ENCODE peak calls at places on chromosomes 13 and 19, in seven cellular contexts. R is lower lobe of right lung; F is thyroid gland; D is GM23248; O is tibial artery; Y is heart left ventricle; K is CD8-positive, alpha-beta memory T cell. M is an unnamed sample. For H3K9me3, the result is how much of the 10 kb centered on the place peaks cover.

GRCh38 chr19:3409346-3410064 is 43.1 kb downstream of the NFIC start:
- DNase-seq in R (peak), F (peak), D (peak), O (no peak), Y (peak), K (no peak), M (peak)

GRCh38 chr19:42421591-42422031 is 5.6 kb downstream of the LIPE start:
- DNase-seq in R (no peak), F (no peak), D (peak), O (no peak), Y (no peak), K (no peak), M (no peak)

GRCh38 chr19:46226438-46226973 is 3.0 kb upstream of the IGFL1 start:
- DNase-seq in R (no peak), F (no peak), D (no peak), O (no peak), Y (no peak), K (no peak), M (no peak)

GRCh38 chr13:71605744-71606143 is 261.3 kb downstream of the DACH1 start:
- DNase-seq in R (no peak), F (no peak), D (no peak), O (no peak), Y (no peak), K (no peak), M (no peak)

GRCh38 chr19:53877361-53877766 is 4.6 kb upstream of the PRKCG start:
- DNase-seq in R (no peak), F (no peak), D (peak), O (no peak), Y (no peak), K (peak), M (no peak)

GRCh38 chr19:55491546-55492360 is 3.5 kb downstream of the SSC5D start:
- DNase-seq in R (no peak), F (no peak), D (no peak), O (no peak), Y (no peak), K (no peak), M (no peak)

GRCh38 chr19:42528354-42529247 is at the start of gene CEACAM1:
- DNase-seq in R (peak), F (peak), D (peak), O (no peak), Y (peak), K (peak), M (peak)

GRCh38 chr19:1264801-1265610 is 4.1 kb upstream of the CIRBP start:
- DNase-seq in R (peak), F (peak), D (peak), O (peak), Y (peak), K (no peak), M (peak)

GRCh38 chr19:51114087-51114714 is 6.0 kb upstream of the CTU1 start:
- DNase-seq in R (no peak), F (no peak), D (no peak), O (no peak), Y (no peak), K (no peak), M (no peak)

GRCh38 chr13:99749627-99750026 is 221.9 kb downstream of the ZIC5 start:
- DNase-seq in R (no peak), F (no peak), D (no peak), O (no peak), Y (no peak), K (no peak), M (no peak)

GRCh38 chr13:109694972-109695371 is 91.4 kb downstream of the IRS2 start:
- DNase-seq in R (no peak), F (no peak), D (no peak), O (no peak), Y (no peak), K (no peak), M (no peak)

GRCh38 chr13:108195146-108195545 is 20.2 kb downstream of the LIG4 start:
- DNase-seq in R (no peak), F (no peak), D (peak), O (no peak), Y (no peak), K (no peak), M (no peak)

GRCh38 chr19:31220540-31220939 is 128.7 kb downstream of the TSHZ3 start:
- DNase-seq in R (no peak), F (peak), D (no peak), O (no peak), Y (no peak), K (peak), M (no peak)

GRCh38 chr13:37138169-37138568 is 32.7 kb upstream of the CSNK1A1L start:
- DNase-seq in R (no peak), F (no peak), D (peak), O (no peak), Y (no peak), K (no peak), M (no peak)

GRCh38 chr19:56258272-56258671 is 14.3 kb upstream of the EDDM13 start:
- DNase-seq in R (no peak), F (no peak), D (no peak), O (no peak), Y (no peak), K (no peak), M (no peak)

GRCh38 chr19:46390121-46390858 is 23.1 kb downstream of the CCDC8 start:
- DNase-seq in R (peak), F (no peak), D (no peak), O (no peak), Y (no peak), K (no peak), M (no peak)

GRCh38 chr13:73421310-73421912 is 362.6 kb downstream of the KLF5 start:
- DNase-seq in R (no peak), F (no peak), D (peak), O (no peak), Y (no peak), K (no peak), M (no peak)

GRCh38 chr13:102033719-102034446 is 368.0 kb downstream of the FGF14 start:
- DNase-seq in R (no peak), F (no peak), D (no peak), O (no peak), Y (no peak), K (no peak), M (no peak)

GRCh38 chr19:50889638-50890037 is 16.4 kb downstream of the KLK2 start:
- DNase-seq in R (no peak), F (no peak), D (no peak), O (no peak), Y (no peak), K (no peak), M (no peak)

GRCh38 chr19:33736787-33737186 is 59.9 kb upstream of the KCTD15 start:
- DNase-seq in R (no peak), F (no peak), D (no peak), O (no peak), Y (no peak), K (no peak), M (no peak)

GRCh38 chr19:31214086-31214485 is 135.2 kb downstream of the TSHZ3 start:
- DNase-seq in R (peak), F (peak), D (peak), O (peak), Y (peak), K (peak), M (peak)

GRCh38 chr19:2567580-2567979 is 91.7 kb downstream of the GADD45B start:
- DNase-seq in R (peak), F (no peak), D (peak), O (peak), Y (peak), K (no peak), M (peak)

GRCh38 chr19:2546128-2547032 is 70.5 kb downstream of the GADD45B start:
- DNase-seq in R (peak), F (peak), D (no peak), O (peak), Y (peak), K (no peak), M (peak)

DNA sequence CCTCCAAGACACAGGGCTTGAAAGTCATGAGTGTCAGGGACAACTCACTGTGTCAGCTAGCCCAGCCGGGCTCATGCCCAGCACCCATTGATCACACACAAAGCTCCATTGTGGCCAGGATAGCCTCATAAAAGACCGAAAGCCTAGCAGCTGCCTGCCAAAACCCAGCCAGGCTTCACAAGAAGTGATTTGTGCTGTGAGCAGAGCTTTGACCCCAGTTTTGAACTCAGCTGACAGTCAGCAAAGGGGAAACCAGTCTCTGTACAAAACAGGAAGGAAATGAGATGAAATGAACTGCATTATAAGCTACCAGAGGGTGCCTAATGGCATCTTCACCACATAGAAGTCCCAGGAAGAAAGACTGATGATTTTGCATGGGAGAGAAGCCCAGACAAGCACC is 2.9 kb upstream of the RUBCNL start:
- DNase-seq in R (peak), F (peak), D (no peak), O (no peak), Y (peak), K (no peak), M (no peak)
- H3K27ac ChIP-seq in R (peak), F (peak), D (no peak), O (no peak), Y (no peak), K (no peak), M (no peak)

GRCh38 chr19:52112624-52113023 is 17.1 kb upstream of the ZNF841 start:
- DNase-seq in R (no peak), F (no peak), D (no peak), O (no peak), Y (no peak), K (no peak), M (no peak)

GRCh38 chr19:52110780-52111179 is 15.2 kb upstream of the ZNF841 start:
- DNase-seq in R (no peak), F (no peak), D (no peak), O (no peak), Y (no peak), K (no peak), M (no peak)

GRCh38 chr19:52120286-52120685 is 19.5 kb downstream of the ZNF616 start:
- DNase-seq in R (no peak), F (no peak), D (no peak), O (no peak), Y (no peak), K (no peak), M (no peak)

GRCh38 chr19:52115526-52116053 is 20.0 kb upstream of the ZNF841 start:
- DNase-seq in R (no peak), F (no peak), D (no peak), O (no peak), Y (no peak), K (no peak), M (no peak)

DNA sequence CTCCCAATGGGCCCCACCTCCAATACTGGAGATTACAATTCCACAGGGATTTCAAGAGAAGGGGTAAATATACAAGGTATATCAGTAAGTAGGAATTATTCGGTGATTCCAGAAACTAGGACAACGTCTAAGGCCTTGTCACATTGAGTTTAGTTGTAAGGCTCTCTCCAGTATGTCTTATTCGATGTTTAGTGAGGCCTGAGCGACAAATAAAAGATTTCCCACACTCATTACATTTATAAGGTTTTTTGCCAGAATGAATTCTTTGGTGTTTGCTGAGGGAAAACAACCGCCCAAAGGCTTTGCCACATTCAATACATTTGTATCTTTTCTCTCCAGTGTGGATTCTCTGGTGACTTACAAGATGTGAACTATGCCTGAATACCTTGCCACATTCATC is 19.1 kb upstream of the ZNF841 start:
- DNase-seq in R (no peak), F (no peak), D (no peak), O (no peak), Y (no peak), K (no peak), M (no peak)
- H3K9me3 ChIP-seq in R (half or more), F (under half), D (under half), O (under half), Y (half or more), K (half or more), M (half or more)

GRCh38 chr13:29956771-29957170 is 106.4 kb upstream of the UBL3 start:
- DNase-seq in R (no peak), F (no peak), D (no peak), O (no peak), Y (no peak), K (no peak), M (no peak)

GRCh38 chr13:29952245-29952644 is 101.8 kb upstream of the UBL3 start:
- DNase-seq in R (no peak), F (no peak), D (no peak), O (no peak), Y (no peak), K (no peak), M (no peak)

GRCh38 chr13:29953542-29953941 is 103.1 kb upstream of the UBL3 start:
- DNase-seq in R (no peak), F (no peak), D (peak), O (no peak), Y (no peak), K (no peak), M (no peak)

GRCh38 chr13:29955137-29955650 is 104.8 kb upstream of the UBL3 start:
- DNase-seq in R (no peak), F (peak), D (no peak), O (no peak), Y (no peak), K (no peak), M (no peak)

GRCh38 chr13:29954082-29955043 is 103.9 kb upstream of the UBL3 start:
- DNase-seq in R (peak), F (peak), D (no peak), O (no peak), Y (no peak), K (peak), M (no peak)
- H3K4me3 ChIP-seq in R (no peak), F (no peak), D (no peak), O (no peak), Y (no peak), K (peak), M (no peak)

GRCh38 chr13:106497079-106497478 is 38.4 kb downstream of the EFNB2 start:
- DNase-seq in R (no peak), F (no peak), D (no peak), O (no peak), Y (no peak), K (no peak), M (no peak)

GRCh38 chr13:106499905-106500304 is 35.6 kb downstream of the EFNB2 start:
- DNase-seq in R (no peak), F (no peak), D (no peak), O (no peak), Y (no peak), K (no peak), M (no peak)

GRCh38 chr13:106499113-106499512 is 36.3 kb downstream of the EFNB2 start:
- DNase-seq in R (no peak), F (no peak), D (no peak), O (no peak), Y (no peak), K (no peak), M (no peak)

GRCh38 chr13:106498571-106498970 is 36.9 kb downstream of the EFNB2 start:
- DNase-seq in R (no peak), F (no peak), D (no peak), O (no peak), Y (no peak), K (no peak), M (no peak)

DNA sequence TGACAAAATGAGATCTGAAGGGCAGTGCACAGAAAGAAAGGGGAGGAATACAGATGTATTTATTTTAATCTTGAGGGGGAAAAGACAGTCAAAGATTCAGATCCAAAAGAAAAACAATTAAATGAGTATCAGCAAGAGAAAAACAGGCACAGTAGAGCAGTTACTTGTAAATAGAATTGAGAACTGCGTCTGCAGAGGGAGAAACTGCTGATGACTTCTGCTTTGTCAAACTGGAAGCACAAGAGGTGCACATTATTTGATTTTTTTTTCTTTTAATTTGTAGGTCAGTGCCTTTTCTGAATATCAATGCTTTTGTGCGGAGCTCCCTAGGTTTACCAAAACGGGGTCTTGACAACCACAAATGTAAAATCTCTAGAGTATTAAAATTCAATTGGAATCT is 37.3 kb downstream of the EFNB2 start:
- DNase-seq in R (no peak), F (no peak), D (no peak), O (no peak), Y (no peak), K (no peak), M (no peak)
- H3K27ac ChIP-seq in R (peak), F (peak), D (no peak), O (no peak), Y (no peak), K (no peak), M (no peak)

GRCh38 chr19:58054792-58055482 is 4.1 kb upstream of the ZNF135 start:
- DNase-seq in R (no peak), F (peak), D (peak), O (no peak), Y (peak), K (no peak), M (no peak)

GRCh38 chr19:58055483-58055874 is 3.6 kb upstream of the ZNF135 start:
- DNase-seq in R (no peak), F (no peak), D (peak), O (no peak), Y (no peak), K (no peak), M (no peak)

GRCh38 chr19:58056261-58056660 is 2.8 kb upstream of the ZNF135 start:
- DNase-seq in R (no peak), F (no peak), D (no peak), O (no peak), Y (no peak), K (no peak), M (no peak)

GRCh38 chr19:58053480-58054156 is 5.5 kb upstream of the ZNF135 start:
- DNase-seq in R (no peak), F (no peak), D (no peak), O (no peak), Y (no peak), K (no peak), M (no peak)

GRCh38 chr19:58052256-58052655 is 6.8 kb upstream of the ZNF135 start:
- DNase-seq in R (no peak), F (no peak), D (no peak), O (no peak), Y (no peak), K (no peak), M (no peak)
- H3K9me3 ChIP-seq in R (under half), F (under half), D (under half), O (under half), Y (half or more), K (under half), M (under half)

GRCh38 chr19:7595466-7596133 is at the start of gene CAMSAP3:
- DNase-seq in R (peak), F (peak), D (peak), O (no peak), Y (no peak), K (peak), M (peak)
- H3K4me3 ChIP-seq in R (peak), F (peak), D (no peak), O (peak), Y (no peak), K (no peak), M (peak)

GRCh38 chr13:98452851-98453250 is 124.1 kb downstream of the STK24 start:
- DNase-seq in R (no peak), F (no peak), D (peak), O (no peak), Y (no peak), K (no peak), M (no peak)

GRCh38 chr13:98456423-98456845 is 120.5 kb downstream of the STK24 start:
- DNase-seq in R (no peak), F (no peak), D (no peak), O (no peak), Y (no peak), K (no peak), M (no peak)

GRCh38 chr13:98457053-98457452 is 119.9 kb downstream of the STK24 start:
- DNase-seq in R (no peak), F (no peak), D (no peak), O (no peak), Y (no peak), K (no peak), M (no peak)

GRCh38 chr13:98453254-98453843 is 123.6 kb downstream of the STK24 start:
- DNase-seq in R (no peak), F (no peak), D (peak), O (no peak), Y (no peak), K (no peak), M (no peak)

DNA sequence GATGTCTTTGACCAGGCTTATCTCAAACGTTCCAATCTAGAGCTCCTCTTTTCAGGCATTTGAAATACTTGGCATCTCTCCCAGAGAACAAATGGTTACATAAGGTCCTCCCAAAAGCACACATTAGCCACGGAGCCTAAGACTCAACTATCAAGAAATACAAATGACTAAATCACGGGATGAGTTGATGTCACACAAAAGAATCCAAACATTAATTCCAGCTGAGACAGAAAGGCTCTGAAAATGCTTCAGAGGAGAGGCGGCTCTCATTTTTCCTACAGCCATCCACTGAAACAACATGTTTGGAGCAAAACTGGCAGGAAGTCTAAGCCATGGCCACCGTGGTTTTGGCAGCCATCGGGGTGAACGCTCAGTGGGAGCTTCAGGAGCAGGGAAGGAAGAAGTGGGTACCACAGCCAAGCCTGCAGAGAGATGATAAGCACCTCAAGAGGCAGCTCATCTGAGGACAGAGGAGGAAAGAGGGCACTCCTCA is 122.5 kb downstream of the STK24 start:
- DNase-seq in R (no peak), F (peak), D (peak), O (no peak), Y (no peak), K (no peak), M (no peak)
- H3K27ac ChIP-seq in R (peak), F (peak), D (peak), O (peak), Y (peak), K (no peak), M (peak)